ENCODE peak calls at places on chromosomes 11 and 22, in six cellular contexts. One of them, this sample, is unnamed.

GRCh38 chr11:78251083-78251699 is 62.5 kb downstream of the USP35 start:
- DNase-seq in cardiac muscle cell: peak
- DNase-seq in pancreas: no peak
- DNase-seq in foreskin fibroblast: peak
- DNase-seq in choroid plexus epithelial cell: peak
- DNase-seq in fibroblast of the aortic adventitia: peak
- DNase-seq in this sample: peak

GRCh38 chr22:42033263-42034181 is 34.9 kb downstream of the WBP2NL start:
- DNase-seq in cardiac muscle cell: no peak
- DNase-seq in foreskin fibroblast: no peak
- DNase-seq in choroid plexus epithelial cell: no peak
- DNase-seq in pancreas: no peak
- DNase-seq in fibroblast of the aortic adventitia: no peak
- DNase-seq in this sample: no peak

GRCh38 chr11:96052921-96053631 is 129.2 kb upstream of the MTMR2 start:
- DNase-seq in cardiac muscle cell: peak
- DNase-seq in foreskin fibroblast: peak
- DNase-seq in choroid plexus epithelial cell: peak
- DNase-seq in fibroblast of the aortic adventitia: peak
- DNase-seq in pancreas: no peak
- DNase-seq in this sample: no peak

GRCh38 chr11:64850979-64851567 is 6.6 kb upstream of the CDC42BPG start:
- DNase-seq in foreskin fibroblast: peak
- DNase-seq in fibroblast of the aortic adventitia: no peak
- DNase-seq in pancreas: peak
- DNase-seq in cardiac muscle cell: no peak
- DNase-seq in choroid plexus epithelial cell: no peak
- DNase-seq in this sample: no peak

GRCh38 chr22:31235076-31235475 is 23.0 kb downstream of the LIMK2 start:
- DNase-seq in pancreas: no peak
- DNase-seq in foreskin fibroblast: no peak
- DNase-seq in cardiac muscle cell: peak
- DNase-seq in fibroblast of the aortic adventitia: no peak
- DNase-seq in choroid plexus epithelial cell: peak
- DNase-seq in this sample: no peak

GRCh38 chr22:49550766-49551362 is 276.8 kb downstream of the BRD1 start:
- DNase-seq in foreskin fibroblast: no peak
- DNase-seq in cardiac muscle cell: no peak
- DNase-seq in fibroblast of the aortic adventitia: no peak
- DNase-seq in pancreas: peak
- DNase-seq in choroid plexus epithelial cell: no peak
- DNase-seq in this sample: no peak

GRCh38 chr22:22893077-22893805 is 5.6 kb downstream of the IGLL5 start:
- DNase-seq in cardiac muscle cell: no peak
- DNase-seq in choroid plexus epithelial cell: no peak
- DNase-seq in fibroblast of the aortic adventitia: no peak
- DNase-seq in foreskin fibroblast: no peak
- DNase-seq in pancreas: no peak
- DNase-seq in this sample: no peak

GRCh38 chr11:93216511-93217121 is 18.8 kb upstream of the SLC36A4 start:
- DNase-seq in cardiac muscle cell: no peak
- DNase-seq in pancreas: no peak
- DNase-seq in foreskin fibroblast: no peak
- DNase-seq in fibroblast of the aortic adventitia: no peak
- DNase-seq in choroid plexus epithelial cell: no peak
- DNase-seq in this sample: no peak

GRCh38 chr11:71293961-71294782 is 41.8 kb upstream of the SHANK2 start:
- DNase-seq in fibroblast of the aortic adventitia: no peak
- DNase-seq in cardiac muscle cell: no peak
- DNase-seq in pancreas: no peak
- DNase-seq in choroid plexus epithelial cell: no peak
- DNase-seq in foreskin fibroblast: no peak
- DNase-seq in this sample: no peak

GRCh38 chr11:76670475-76671235 is at the start of gene LRRC32:
- DNase-seq in choroid plexus epithelial cell: peak
- DNase-seq in fibroblast of the aortic adventitia: no peak
- DNase-seq in pancreas: peak
- DNase-seq in foreskin fibroblast: peak
- DNase-seq in cardiac muscle cell: peak
- DNase-seq in this sample: no peak

GRCh38 chr11:76668362-76669155 is 2.0 kb downstream of the LRRC32 start:
- DNase-seq in pancreas: no peak
- DNase-seq in foreskin fibroblast: no peak
- DNase-seq in choroid plexus epithelial cell: no peak
- DNase-seq in fibroblast of the aortic adventitia: no peak
- DNase-seq in cardiac muscle cell: no peak
- DNase-seq in this sample: no peak

GRCh38 chr11:76671626-76672309 is 1.2 kb upstream of the LRRC32 start:
- DNase-seq in pancreas: peak
- DNase-seq in choroid plexus epithelial cell: no peak
- DNase-seq in fibroblast of the aortic adventitia: no peak
- DNase-seq in foreskin fibroblast: no peak
- DNase-seq in cardiac muscle cell: no peak
- DNase-seq in this sample: no peak

GRCh38 chr11:76671236-76671590 is 666 bp upstream of the LRRC32 start:
- DNase-seq in foreskin fibroblast: no peak
- DNase-seq in fibroblast of the aortic adventitia: no peak
- DNase-seq in choroid plexus epithelial cell: no peak
- DNase-seq in cardiac muscle cell: no peak
- DNase-seq in pancreas: no peak
- DNase-seq in this sample: no peak

GRCh38 chr11:76669901-76670474 is 559 bp downstream of the LRRC32 start:
- DNase-seq in fibroblast of the aortic adventitia: peak
- DNase-seq in choroid plexus epithelial cell: peak
- DNase-seq in pancreas: peak
- DNase-seq in cardiac muscle cell: peak
- DNase-seq in foreskin fibroblast: peak
- DNase-seq in this sample: peak
- TF ChIP-seq CTCF in fibroblast of the aortic adventitia: no peak
- TF ChIP-seq CTCF in choroid plexus epithelial cell: no peak
- TF ChIP-seq CTCF in pancreas: no peak
- TF ChIP-seq CTCF in cardiac muscle cell: no peak
- TF ChIP-seq CTCF in foreskin fibroblast: no peak
- TF ChIP-seq CTCF in this sample: no peak

GRCh38 chr11:45930031-45930794 is 7.8 kb downstream of the LARGE2 start:
- DNase-seq in fibroblast of the aortic adventitia: no peak
- DNase-seq in choroid plexus epithelial cell: no peak
- DNase-seq in foreskin fibroblast: no peak
- DNase-seq in cardiac muscle cell: no peak
- DNase-seq in pancreas: peak
- DNase-seq in this sample: no peak

GRCh38 chr11:45927332-45927683 is 4.9 kb downstream of the LARGE2 start:
- DNase-seq in fibroblast of the aortic adventitia: no peak
- DNase-seq in pancreas: peak
- DNase-seq in choroid plexus epithelial cell: no peak
- DNase-seq in foreskin fibroblast: no peak
- DNase-seq in cardiac muscle cell: no peak
- DNase-seq in this sample: no peak

GRCh38 chr11:45927684-45928413 is 5.4 kb downstream of the LARGE2 start:
- DNase-seq in fibroblast of the aortic adventitia: no peak
- DNase-seq in choroid plexus epithelial cell: no peak
- DNase-seq in pancreas: peak
- DNase-seq in foreskin fibroblast: no peak
- DNase-seq in cardiac muscle cell: no peak
- DNase-seq in this sample: no peak

GRCh38 chr11:45929486-45930030 is 7.1 kb downstream of the LARGE2 start:
- DNase-seq in foreskin fibroblast: no peak
- DNase-seq in choroid plexus epithelial cell: no peak
- DNase-seq in cardiac muscle cell: no peak
- DNase-seq in fibroblast of the aortic adventitia: no peak
- DNase-seq in pancreas: peak
- DNase-seq in this sample: no peak

DNA sequence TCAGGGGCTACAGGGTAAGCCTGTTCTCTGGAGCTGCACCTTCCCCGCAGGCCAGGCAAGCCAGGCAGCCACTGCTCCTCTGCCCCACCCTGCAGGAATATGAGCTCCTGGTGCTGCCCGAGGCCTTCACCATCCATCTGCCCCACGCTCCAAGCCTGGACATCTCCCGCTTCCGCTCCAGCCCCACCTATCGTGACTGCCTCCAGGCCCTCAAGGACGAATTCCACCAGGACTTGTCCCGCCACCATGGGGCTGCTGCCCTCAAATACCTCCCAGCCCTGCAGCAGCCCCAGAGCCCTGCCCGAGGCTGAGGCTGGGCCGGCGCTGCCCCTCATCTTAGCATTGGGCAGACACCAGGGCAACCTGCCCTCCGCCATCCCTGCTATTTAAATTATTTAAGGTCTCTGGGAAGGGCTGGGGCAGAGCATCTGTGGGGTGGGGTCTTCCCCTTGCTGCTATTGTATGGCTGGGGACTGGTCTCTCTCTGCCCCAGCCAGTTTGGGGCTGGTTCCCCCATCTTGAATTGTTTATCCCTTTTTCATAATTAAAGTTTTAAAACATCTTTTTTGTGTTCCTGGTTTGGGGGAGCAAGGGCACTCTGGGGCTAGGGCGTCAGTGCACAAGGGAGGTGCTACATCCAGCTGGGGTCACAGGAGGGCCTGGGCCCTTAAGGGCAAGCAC is 6.2 kb downstream of the LARGE2 start:
- DNase-seq in pancreas: peak
- DNase-seq in fibroblast of the aortic adventitia: no peak
- DNase-seq in foreskin fibroblast: no peak
- DNase-seq in cardiac muscle cell: no peak
- DNase-seq in choroid plexus epithelial cell: no peak
- DNase-seq in this sample: no peak
- H3K4me3 ChIP-seq in pancreas: no peak
- H3K4me3 ChIP-seq in fibroblast of the aortic adventitia: no peak
- H3K4me3 ChIP-seq in foreskin fibroblast: no peak
- H3K4me3 ChIP-seq in cardiac muscle cell: no peak
- H3K4me3 ChIP-seq in choroid plexus epithelial cell: no peak
- H3K4me3 ChIP-seq in this sample: no peak

DNA sequence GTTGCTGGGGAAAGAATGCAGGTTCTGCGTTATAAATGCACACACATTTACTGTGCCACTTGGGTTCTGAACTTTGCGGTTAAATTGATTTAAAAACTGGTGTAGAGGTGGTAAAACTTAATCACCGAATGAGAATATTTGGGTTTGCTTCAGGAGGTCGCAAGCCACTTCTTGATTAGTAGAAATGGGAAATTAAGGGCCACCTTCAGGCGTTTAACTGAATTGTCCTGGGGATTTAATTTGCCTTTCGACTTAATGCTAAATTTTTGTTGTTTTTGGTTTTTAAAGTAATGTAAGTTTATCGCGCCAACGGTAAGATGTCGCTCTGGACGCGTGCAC is 460 bp upstream of the NCR3LG1 start:
- DNase-seq in pancreas: no peak
- DNase-seq in fibroblast of the aortic adventitia: no peak
- DNase-seq in choroid plexus epithelial cell: no peak
- DNase-seq in foreskin fibroblast: no peak
- DNase-seq in cardiac muscle cell: no peak
- DNase-seq in this sample: no peak
- TF ChIP-seq CTCF in pancreas: no peak
- TF ChIP-seq CTCF in fibroblast of the aortic adventitia: peak
- TF ChIP-seq CTCF in choroid plexus epithelial cell: peak
- TF ChIP-seq CTCF in foreskin fibroblast: no peak
- TF ChIP-seq CTCF in cardiac muscle cell: peak
- TF ChIP-seq CTCF in this sample: peak

DNA sequence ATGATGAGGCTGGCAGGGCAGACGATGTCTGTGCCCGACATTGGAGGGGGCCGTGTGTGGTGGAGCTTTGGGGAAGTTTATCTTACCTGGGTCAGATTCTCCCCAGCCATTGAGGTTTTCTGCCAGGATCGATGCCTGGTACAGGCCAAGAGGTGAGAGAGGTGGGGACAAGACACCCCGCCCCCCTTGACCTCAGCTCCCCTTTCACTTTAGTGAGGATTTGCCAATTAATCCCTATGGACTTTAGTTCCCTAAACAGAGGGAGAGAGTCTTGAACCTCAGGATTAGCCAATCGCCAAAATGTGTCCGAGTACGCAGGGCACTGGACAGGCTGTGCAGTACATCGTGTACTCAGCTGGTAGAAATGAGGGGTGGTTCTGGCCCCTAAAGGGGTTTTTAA is 541 bp downstream of the HORMAD2 start:
- DNase-seq in pancreas: no peak
- DNase-seq in choroid plexus epithelial cell: no peak
- DNase-seq in foreskin fibroblast: no peak
- DNase-seq in fibroblast of the aortic adventitia: no peak
- DNase-seq in cardiac muscle cell: no peak
- DNase-seq in this sample: no peak
- H3K4me3 ChIP-seq in pancreas: no peak
- H3K4me3 ChIP-seq in choroid plexus epithelial cell: no peak
- H3K4me3 ChIP-seq in foreskin fibroblast: no peak
- H3K4me3 ChIP-seq in fibroblast of the aortic adventitia: no peak
- H3K4me3 ChIP-seq in cardiac muscle cell: no peak
- H3K4me3 ChIP-seq in this sample: no peak

DNA sequence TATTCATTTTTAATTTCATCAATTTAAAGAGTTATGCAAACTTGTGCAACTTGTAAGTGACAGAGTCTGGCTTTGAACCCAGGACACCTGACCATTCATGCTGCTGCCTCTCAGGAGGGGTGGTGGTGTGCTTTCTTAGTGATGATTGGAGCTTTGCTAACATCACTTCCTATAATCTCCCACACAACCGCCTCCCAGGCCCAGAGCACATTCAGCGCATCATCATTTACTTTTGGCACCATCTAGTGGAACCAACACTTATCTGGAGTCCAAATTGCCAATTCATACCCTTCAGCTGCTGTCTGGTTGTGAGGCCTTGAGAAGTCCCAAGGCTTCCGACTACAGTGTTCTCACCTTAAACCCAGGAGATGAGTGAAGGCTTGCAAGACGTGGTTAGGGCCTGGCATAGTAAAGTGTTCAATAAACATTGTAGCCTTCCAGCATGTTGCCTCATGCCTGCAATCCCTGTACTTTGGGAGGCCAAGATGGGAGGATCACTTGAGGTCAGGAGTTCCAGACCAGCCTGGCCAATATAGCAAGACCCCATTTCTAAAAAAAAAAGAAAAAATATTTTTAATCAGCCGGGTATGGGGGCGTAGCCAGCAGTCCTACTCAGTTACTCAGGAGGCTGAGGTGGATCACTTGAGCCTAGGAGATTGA is 1.1 kb upstream of the TTLL1 start:
- DNase-seq in choroid plexus epithelial cell: peak
- DNase-seq in cardiac muscle cell: peak
- DNase-seq in fibroblast of the aortic adventitia: peak
- DNase-seq in pancreas: no peak
- DNase-seq in foreskin fibroblast: peak
- DNase-seq in this sample: peak
- TF ChIP-seq CTCF in choroid plexus epithelial cell: peak
- TF ChIP-seq CTCF in cardiac muscle cell: peak
- TF ChIP-seq CTCF in fibroblast of the aortic adventitia: peak
- TF ChIP-seq CTCF in pancreas: peak
- TF ChIP-seq CTCF in foreskin fibroblast: peak
- TF ChIP-seq CTCF in this sample: peak

GRCh38 chr11:112518371-112518770 is 257.7 kb upstream of the PLET1 start:
- DNase-seq in fibroblast of the aortic adventitia: no peak
- DNase-seq in foreskin fibroblast: no peak
- DNase-seq in pancreas: no peak
- DNase-seq in choroid plexus epithelial cell: no peak
- DNase-seq in cardiac muscle cell: no peak
- DNase-seq in this sample: no peak
- H3K4me3 ChIP-seq in fibroblast of the aortic adventitia: no peak
- H3K4me3 ChIP-seq in foreskin fibroblast: no peak
- H3K4me3 ChIP-seq in pancreas: no peak
- H3K4me3 ChIP-seq in choroid plexus epithelial cell: no peak
- H3K4me3 ChIP-seq in cardiac muscle cell: no peak
- H3K4me3 ChIP-seq in this sample: no peak

GRCh38 chr11:45266693-45267451 is 19.3 kb downstream of the SYT13 start:
- DNase-seq in cardiac muscle cell: no peak
- DNase-seq in foreskin fibroblast: no peak
- DNase-seq in choroid plexus epithelial cell: no peak
- DNase-seq in pancreas: no peak
- DNase-seq in fibroblast of the aortic adventitia: no peak
- DNase-seq in this sample: no peak
- TF ChIP-seq CTCF in cardiac muscle cell: peak
- TF ChIP-seq CTCF in foreskin fibroblast: no peak
- TF ChIP-seq CTCF in choroid plexus epithelial cell: peak
- TF ChIP-seq CTCF in pancreas: peak
- TF ChIP-seq CTCF in fibroblast of the aortic adventitia: peak
- TF ChIP-seq CTCF in this sample: peak

This sample was measured in fibroblast of mammary gland.